ENCODE peak calls at places on chromosome 11, in six cellular contexts. I, T, N, J, K and O are unnamed samples.
A peak's percentile ranks its signal among the peaks of the same experiment; 100 is the strongest.

GRCh38 chr11:88103337-88104206 is 71.7 kb downstream of the RAB38 start:
- DNase-seq in I (peak; percentile 38), T (peak; percentile 8), N (peak; percentile 58), J (no peak), K (peak; percentile 56), O (no peak)

GRCh38 chr11:10770626-10771254 is 19.7 kb downstream of the CTR9 start:
- DNase-seq in I (peak; percentile 74), T (peak; percentile 52), N (peak; percentile 72), J (peak; percentile 55), K (peak; percentile 23), O (no peak)

GRCh38 chr11:44014968-44015623 is 32.7 kb upstream of the ACCSL start:
- DNase-seq in I (peak; percentile 92), T (no peak), N (no peak), J (no peak), K (peak; percentile 33), O (no peak)

GRCh38 chr11:132994038-132994502 is 538.2 kb downstream of the OPCML start:
- DNase-seq in I (peak; percentile 18), T (no peak), N (no peak), J (no peak), K (no peak), O (no peak)

GRCh38 chr11:118263694-118264567 is at the start of gene MPZL2:
- DNase-seq in I (peak; percentile 11), T (peak; percentile 17), N (no peak), J (peak; percentile 20), K (no peak), O (peak; percentile 81)

GRCh38 chr11:70769521-70769920 is 371.2 kb downstream of the CTTN start:
- DNase-seq in I (no peak), T (no peak), N (no peak), J (no peak), K (no peak), O (no peak)

GRCh38 chr11:61817471-61818202 is 834 bp upstream of the FADS1 start:
- DNase-seq in I (no peak), T (no peak), N (no peak), J (no peak), K (no peak), O (no peak)

GRCh38 chr11:128379587-128380279 is 207.6 kb downstream of the ETS1 start:
- DNase-seq in I (no peak), T (no peak), N (no peak), J (no peak), K (no peak), O (no peak)

GRCh38 chr11:124174001-124174400 is 9.1 kb upstream of the OR10D3 start:
- DNase-seq in I (peak; percentile 77), T (no peak), N (peak; percentile 3), J (no peak), K (peak; percentile 64), O (no peak)

GRCh38 chr11:27934830-27935145 is 173.2 kb downstream of the KIF18A start:
- DNase-seq in I (peak; percentile 96), T (no peak), N (peak; percentile 83), J (no peak), K (peak; percentile 98), O (no peak)

GRCh38 chr11:106012744-106013143 is 9.3 kb downstream of the MSANTD4 start:
- DNase-seq in I (peak; percentile 54), T (peak; percentile 9), N (no peak), J (no peak), K (peak; percentile 87), O (no peak)

GRCh38 chr11:67691149-67691548 is 16.7 kb upstream of the ALDH3B2 start:
- DNase-seq in I (peak; percentile 16), T (no peak), N (no peak), J (no peak), K (no peak), O (no peak)

GRCh38 chr11:85953491-85954143 is 98.4 kb downstream of the CCDC83 start:
- DNase-seq in I (peak; percentile 76), T (no peak), N (no peak), J (no peak), K (peak; percentile 37), O (no peak)

GRCh38 chr11:102630598-102631448 is 5.7 kb upstream of the MMP20 start:
- DNase-seq in I (no peak), T (no peak), N (no peak), J (no peak), K (no peak), O (no peak)

GRCh38 chr11:9566561-9567063 is 6.9 kb upstream of the WEE1 start:
- DNase-seq in I (peak; percentile 38), T (no peak), N (no peak), J (no peak), K (peak; percentile 85), O (no peak)

GRCh38 chr11:12158926-12159325 is 48.5 kb downstream of the MICAL2 start:
- DNase-seq in I (no peak), T (no peak), N (no peak), J (no peak), K (no peak), O (no peak)

GRCh38 chr11:69353696-69354544 is 60.0 kb downstream of the MYEOV start:
- DNase-seq in I (no peak), T (no peak), N (no peak), J (no peak), K (no peak), O (no peak)

GRCh38 chr11:11027271-11027670 is 169.4 kb upstream of the ZBED5 start:
- DNase-seq in I (peak; percentile 94), T (no peak), N (no peak), J (no peak), K (peak; percentile 76), O (no peak)

GRCh38 chr11:100908746-100909145 is 220.9 kb downstream of the PGR start:
- DNase-seq in I (peak; percentile 58), T (no peak), N (no peak), J (no peak), K (peak; percentile 83), O (no peak)

GRCh38 chr11:88482871-88483301 is 145.3 kb upstream of the CTSC start:
- DNase-seq in I (peak; percentile 54), T (no peak), N (no peak), J (no peak), K (peak; percentile 66), O (no peak)

GRCh38 chr11:91921974-91922373 is 302.6 kb upstream of the FAT3 start:
- DNase-seq in I (no peak), T (no peak), N (no peak), J (no peak), K (peak; percentile 29), O (no peak)

GRCh38 chr11:72561856-72562255 is 112.4 kb downstream of the PDE2A start:
- DNase-seq in I (no peak), T (no peak), N (no peak), J (no peak), K (no peak), O (no peak)

DNA sequence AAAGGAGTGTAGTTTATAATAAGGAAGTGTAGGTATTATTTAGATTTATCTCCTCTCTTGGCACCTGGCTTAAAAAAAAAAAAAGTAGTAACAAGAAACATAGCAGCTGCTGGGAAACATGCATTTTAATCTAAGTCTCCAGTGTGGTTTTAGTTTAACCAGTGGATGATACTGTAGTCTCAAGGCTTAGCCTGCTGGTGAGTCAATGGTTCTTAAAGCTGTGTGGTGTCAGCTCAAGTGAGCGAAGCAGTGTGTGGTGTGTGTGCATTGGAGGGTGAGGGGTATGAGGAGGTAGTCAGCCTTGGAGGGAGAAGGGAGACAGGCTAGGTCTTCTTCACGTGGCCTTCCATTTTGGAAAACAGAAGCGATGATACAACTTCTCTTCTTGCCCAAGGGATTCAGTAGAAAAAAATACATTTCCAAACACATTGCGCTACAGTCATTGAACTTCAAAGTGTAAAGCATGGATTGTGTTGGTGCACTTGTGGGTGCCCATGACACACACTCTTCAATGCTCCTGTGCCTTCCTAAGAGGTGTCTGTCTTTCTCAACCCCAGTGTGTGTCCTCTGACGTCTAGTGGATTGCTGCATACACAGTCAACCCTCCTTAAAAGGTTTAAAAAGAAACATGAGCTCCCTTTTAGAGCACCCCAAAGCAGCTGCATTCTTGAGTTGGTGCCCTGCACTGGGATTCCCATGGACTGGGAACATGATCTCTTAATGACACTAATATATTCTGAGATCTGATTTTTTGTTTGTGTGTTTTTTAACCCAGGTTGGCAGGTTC is 40.1 kb downstream of the ZBTB16 start:
- DNase-seq in I (no peak), T (no peak), N (no peak), J (no peak), K (no peak), O (no peak)
- H3K4me1 ChIP-seq in I (no peaks in the 10 kb centered on the region), T (peaks cover 76% of the 10 kb centered on the region), N (no peaks in the 10 kb centered on the region), J (peaks cover 100% of the 10 kb centered on the region), K (no peaks in the 10 kb centered on the region), O (peaks cover 64% of the 10 kb centered on the region)

GRCh38 chr11:925496-926301 is at the start of gene AP2A2:
- DNase-seq in I (peak; percentile 97), T (peak; percentile 92), N (peak; percentile 84), J (peak; percentile 93), K (peak; percentile 76), O (peak; percentile 83)

GRCh38 chr11:929405-929804 is 3.7 kb downstream of the AP2A2 start:
- DNase-seq in I (no peak), T (no peak), N (no peak), J (no peak), K (no peak), O (peak; percentile 11)

GRCh38 chr11:925158-925495 is 543 bp upstream of the AP2A2 start:
- DNase-seq in I (no peak), T (peak; percentile 37), N (no peak), J (peak; percentile 48), K (no peak), O (peak; percentile 63)

GRCh38 chr11:926341-926916 is 759 bp downstream of the AP2A2 start:
- DNase-seq in I (peak; percentile 85), T (peak; percentile 52), N (peak; percentile 90), J (no peak), K (peak; percentile 59), O (peak; percentile 37)

GRCh38 chr11:927871-928270 is 2.2 kb downstream of the AP2A2 start:
- DNase-seq in I (no peak), T (no peak), N (no peak), J (no peak), K (no peak), O (no peak)
- H3K4me1 ChIP-seq in I (peaks cover 18% of the 10 kb centered on the region), T (peaks cover 32% of the 10 kb centered on the region), N (peaks cover 18% of the 10 kb centered on the region), J (peaks cover 83% of the 10 kb centered on the region), K (no peaks in the 10 kb centered on the region), O (peaks cover 14% of the 10 kb centered on the region)

DNA sequence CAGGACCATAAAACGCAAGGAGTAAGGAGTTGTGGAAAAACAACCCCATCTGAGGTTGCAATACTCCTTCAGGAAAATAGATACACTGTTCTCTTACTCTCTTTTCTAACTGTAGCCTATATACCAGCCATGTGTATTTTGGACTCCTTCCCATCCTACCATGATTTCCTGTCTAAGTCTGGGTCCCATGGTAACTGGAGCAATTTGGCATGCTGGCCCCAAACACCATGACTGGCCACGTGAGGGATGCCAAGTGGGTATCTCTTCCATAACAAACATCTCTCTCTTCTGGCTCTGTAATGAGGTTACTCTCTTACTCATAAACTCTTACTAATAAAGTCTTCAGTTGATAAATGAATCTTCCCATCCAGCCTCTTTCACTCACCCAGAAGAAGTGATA is 26.5 kb downstream of the ABTB2 start:
- DNase-seq in I (peak; percentile 89), T (no peak), N (peak; percentile 67), J (no peak), K (peak; percentile 77), O (no peak)
- H3K4me1 ChIP-seq in I (peaks cover 17% of the 10 kb centered on the region), T (peaks cover 4% of the 10 kb centered on the region), N (peaks cover 74% of the 10 kb centered on the region), J (peaks cover 62% of the 10 kb centered on the region), K (peaks cover 14% of the 10 kb centered on the region), O (peaks cover 10% of the 10 kb centered on the region)

DNA sequence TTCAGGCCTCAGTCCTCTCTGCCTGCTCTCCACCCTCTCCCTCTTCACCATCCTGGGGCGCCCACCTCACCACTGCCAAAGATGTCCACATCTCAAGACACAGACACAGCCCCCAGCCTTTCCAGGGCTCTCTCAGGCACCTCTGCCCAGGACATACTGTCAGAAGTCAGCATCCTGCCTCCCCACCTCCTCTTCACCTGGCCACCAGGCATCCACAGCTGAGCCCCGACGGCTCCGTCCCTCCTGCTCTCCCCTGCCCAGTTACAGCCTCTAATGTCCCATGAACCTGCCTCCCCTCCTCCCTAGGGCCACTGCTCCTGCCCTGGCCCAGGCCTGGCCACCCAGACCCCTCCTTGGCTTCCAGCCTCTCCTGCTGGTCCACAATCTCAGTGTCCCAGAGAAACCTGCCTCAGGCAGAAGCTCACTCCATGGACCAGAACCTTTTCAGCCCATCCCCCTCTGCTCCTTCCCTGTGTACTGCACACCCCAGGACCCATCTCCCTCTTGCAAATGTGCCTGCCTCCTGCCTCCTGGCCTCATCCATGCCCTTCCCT is 3.2 kb downstream of the LTBP3 start:
- DNase-seq in I (no peak), T (no peak), N (no peak), J (no peak), K (no peak), O (no peak)
- H3K4me1 ChIP-seq in I (peaks cover 34% of the 10 kb centered on the region), T (peaks cover 45% of the 10 kb centered on the region), N (peaks cover 68% of the 10 kb centered on the region), J (peaks cover 77% of the 10 kb centered on the region), K (peaks cover 53% of the 10 kb centered on the region), O (peaks cover 31% of the 10 kb centered on the region)